ENCODE peak calls at places on chromosomes 6 and 20, in five cellular contexts. C is hepatocyte, B is IMR-90, N is fibroblast of lung, W is H9. Q is an unnamed sample.

GRCh38 chr6:166307082-166307980 is 861 bp downstream of the PRR18 start:
- DNase-seq in C (peak; percentile 44), B (no peak), N (no peak), W (peak; percentile 79), Q (no peak)

GRCh38 chr6:43304882-43305281 is 3.7 kb downstream of the CRIP3 start:
- DNase-seq in C (no peak), N (no peak), W (no peak), B (no peak), Q (no peak)

GRCh38 chr6:82073484-82073883 is 174.1 kb downstream of the IBTK start:
- DNase-seq in C (no peak), B (no peak), W (no peak), N (no peak), Q (no peak)

GRCh38 chr20:10536531-10536930 is 101.4 kb downstream of the SLX4IP start:
- DNase-seq in W (peak; percentile 61), C (peak; percentile 64), B (peak; percentile 68), N (peak; percentile 80), Q (no peak)

GRCh38 chr20:49676581-49677291 is 36.9 kb downstream of the B4GALT5 start:
- DNase-seq in B (peak; percentile 71), C (no peak), W (no peak), N (peak; percentile 56), Q (peak; percentile 60)

GRCh38 chr6:118770112-118770788 is 118.9 kb upstream of the CEP85L start:
- DNase-seq in B (no peak), W (no peak), N (no peak), C (no peak), Q (no peak)

GRCh38 chr20:1987826-1988225 is 6.0 kb downstream of the PDYN start:
- DNase-seq in C (no peak), N (no peak), W (no peak), B (no peak), Q (no peak)

GRCh38 chr6:160378886-160379285 is 30.7 kb downstream of the SLC22A3 start:
- DNase-seq in W (no peak), N (peak; percentile 31), C (no peak), B (no peak), Q (no peak)

GRCh38 chr6:55469829-55470438 is 109.1 kb downstream of the HMGCLL1 start:
- DNase-seq in W (no peak), B (no peak), N (peak; percentile 34), C (no peak), Q (no peak)

GRCh38 chr6:170554888-170555137 is 644 bp downstream of the TBP start:
- DNase-seq in N (no peak), W (no peak), B (no peak), C (no peak), Q (no peak)

GRCh38 chr6:5086294-5086890 is 1.3 kb downstream of the PPP1R3G start:
- DNase-seq in W (peak; percentile 59), B (no peak), C (no peak), N (no peak), Q (no peak)

GRCh38 chr6:26200918-26201721 is 113.9 kb downstream of the HFE start:
- DNase-seq in C (no peak), B (no peak), N (no peak), W (no peak), Q (no peak)

GRCh38 chr20:36825374-36826104 is 50.4 kb upstream of the TLDC2 start:
- DNase-seq in B (no peak), N (no peak), W (no peak), C (no peak), Q (peak; percentile 39)

GRCh38 chr20:45470939-45471338 is 1.4 kb downstream of the WFDC2 start:
- DNase-seq in C (no peak), W (no peak), B (no peak), N (no peak), Q (no peak)

GRCh38 chr6:35385457-35386202 is 43.3 kb downstream of the PPARD start:
- DNase-seq in C (peak; percentile 38), W (no peak), B (no peak), N (peak; percentile 50), Q (no peak)

GRCh38 chr6:121584591-121585369 is 149.3 kb downstream of the GJA1 start:
- DNase-seq in W (no peak), B (peak; percentile 74), C (no peak), N (peak; percentile 48), Q (no peak)

GRCh38 chr6:37109714-37110454 is 60.1 kb upstream of the PIM1 start:
- DNase-seq in C (peak; percentile 64), N (no peak), W (no peak), B (no peak), Q (no peak)

GRCh38 chr20:2084703-2085102 is 16.9 kb upstream of the STK35 start:
- DNase-seq in B (no peak), W (no peak), N (peak; percentile 39), C (no peak), Q (peak; percentile 97)

GRCh38 chr6:48567016-48567415 is 456.0 kb upstream of the PTCHD4 start:
- DNase-seq in W (no peak), N (no peak), B (no peak), C (no peak), Q (no peak)

GRCh38 chr20:51508158-51508557 is 34.4 kb downstream of the NFATC2 start:
- DNase-seq in W (no peak), C (no peak), N (no peak), B (no peak), Q (no peak)

GRCh38 chr20:53283597-53283996 is 310.0 kb downstream of the ZNF217 start:
- DNase-seq in B (no peak), N (no peak), C (no peak), W (no peak), Q (no peak)

GRCh38 chr6:123668063-123668462 is 31.3 kb upstream of the TRDN start:
- DNase-seq in W (peak; percentile 36), C (no peak), N (no peak), B (no peak), Q (no peak)

DNA sequence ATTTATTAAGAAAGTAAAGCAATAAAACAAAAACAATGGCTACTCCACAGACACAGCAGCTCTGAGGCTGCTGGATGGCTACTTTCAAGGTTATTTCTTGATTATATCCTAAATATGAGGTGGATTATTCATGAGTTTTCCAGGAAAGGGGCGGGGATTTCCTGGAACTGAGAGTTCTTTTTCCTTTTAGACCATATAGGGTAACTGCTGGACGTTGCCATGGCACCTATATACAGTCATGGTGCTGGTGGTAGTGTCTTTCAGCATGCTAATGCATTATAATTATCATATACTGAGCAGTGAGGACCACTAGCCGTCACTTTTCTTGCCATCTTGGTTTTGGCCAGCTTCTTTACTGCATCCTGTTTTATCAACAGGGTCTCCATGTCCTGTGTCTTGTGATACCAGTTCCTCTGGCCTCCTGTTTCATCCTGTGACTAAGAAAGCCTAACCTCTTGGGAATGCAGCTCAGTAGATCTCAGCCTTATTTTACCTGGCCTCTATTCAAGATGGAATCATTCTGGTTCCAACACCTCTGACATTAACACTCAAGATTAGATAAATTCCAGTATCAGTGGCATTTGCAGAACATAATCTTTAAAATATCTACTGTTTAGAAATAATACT is 32.3 kb upstream of the TRDN start:
- DNase-seq in W (no peak), C (no peak), N (no peak), B (no peak), Q (no peak)
- H3K4me2 ChIP-seq in W (no peak overlapping the region), C (no peak overlapping the region), N (no peak overlapping the region), B (no peak overlapping the region), Q (no peak overlapping the region)

GRCh38 chr20:3980260-3981131 is 34.9 kb downstream of the RNF24 start:
- DNase-seq in B (peak; percentile 73), C (peak; percentile 11), N (peak; percentile 76), W (no peak), Q (peak; percentile 31)
- H3K4me2 ChIP-seq in B (peak overlapping the region; percentile 97), C (peak overlapping the region; percentile 48), N (peak overlapping the region; percentile 82), W (no peak overlapping the region), Q (no peak overlapping the region)

GRCh38 chr6:56719310-56719709 is 76.6 kb upstream of the DST start:
- DNase-seq in N (no peak), W (no peak), B (no peak), C (no peak), Q (no peak)
- H3K4me2 ChIP-seq in N (no peak overlapping the region), W (no peak overlapping the region), B (no peak overlapping the region), C (no peak overlapping the region), Q (no peak overlapping the region)

DNA sequence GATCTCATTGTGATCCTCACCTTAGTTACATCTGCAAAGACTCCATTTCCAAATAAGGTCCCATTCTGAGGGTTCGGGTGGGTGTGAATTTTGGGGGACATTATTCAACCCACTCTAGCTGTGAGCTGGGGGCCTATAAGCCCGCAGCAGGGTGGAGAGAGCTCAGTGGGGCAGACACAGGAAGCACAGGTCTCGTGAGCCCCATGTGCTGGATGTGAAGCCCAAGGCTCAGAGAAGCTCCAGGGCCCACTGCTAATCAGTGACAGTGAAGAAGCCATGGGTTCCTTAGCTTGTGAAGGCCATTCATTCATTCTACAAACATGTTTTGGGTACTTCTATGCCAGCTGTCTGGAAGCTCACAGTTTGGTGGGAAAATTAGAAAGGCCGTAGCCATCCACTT is 47.5 kb downstream of the CHMP4B start:
- DNase-seq in W (no peak), B (no peak), C (no peak), N (no peak), Q (no peak)
- H3K4me2 ChIP-seq in W (no peak overlapping the region), B (no peak overlapping the region), C (no peak overlapping the region), N (no peak overlapping the region), Q (no peak overlapping the region)

GRCh38 chr20:3209023-3209945 is at the start of gene ITPA:
- DNase-seq in B (peak; percentile 20), W (peak; percentile 67), N (peak; percentile 32), C (peak; percentile 63), Q (peak; percentile 14)

GRCh38 chr20:3213226-3213625 is 3.9 kb downstream of the ITPA start:
- DNase-seq in B (no peak), C (no peak), N (no peak), W (no peak), Q (no peak)

GRCh38 chr20:3209946-3210317 is 634 bp downstream of the ITPA start:
- DNase-seq in N (peak; percentile 14), W (no peak), C (no peak), B (peak; percentile 18), Q (peak; percentile 17)

GRCh38 chr20:3210346-3210745 is 1.0 kb downstream of the ITPA start:
- DNase-seq in C (no peak), N (no peak), W (no peak), B (no peak), Q (no peak)
- H3K4me2 ChIP-seq in C (peak overlapping the region; percentile 97), N (peak overlapping the region; percentile 96), W (peak overlapping the region; percentile 95), B (peak overlapping the region; percentile 97), Q (peak overlapping the region; percentile 93)

GRCh38 chr20:18133962-18134361 is 3.7 kb upstream of the KAT14 start:
- DNase-seq in W (no peak), C (no peak), B (no peak), N (no peak), Q (no peak)

GRCh38 chr20:18138639-18139583 is 1.2 kb downstream of the KAT14 start:
- DNase-seq in B (no peak), W (no peak), N (no peak), C (peak; percentile 30), Q (no peak)

GRCh38 chr20:18139832-18140231 is 2.2 kb downstream of the KAT14 start:
- DNase-seq in N (no peak), W (no peak), B (no peak), C (no peak), Q (no peak)

GRCh38 chr20:18137412-18138265 is at the start of the genes KAT14 and PET117:
- DNase-seq in B (peak; percentile 89), N (peak; percentile 92), W (peak; percentile 93), C (peak; percentile 95), Q (peak; percentile 90)

GRCh38 chr20:18138266-18138582 is 561 bp downstream of the KAT14 start:
- DNase-seq in C (no peak), N (no peak), B (no peak), W (no peak), Q (no peak)
- H3K4me2 ChIP-seq in C (peak overlapping the region; percentile 90), N (peak overlapping the region; percentile 91), B (peak overlapping the region; percentile 99), W (peak overlapping the region; percentile 78), Q (peak overlapping the region; percentile 95)

GRCh38 chr20:58228484-58229197 is at the start of gene ANKRD60:
- DNase-seq in W (peak; percentile 71), B (peak; percentile 73), N (peak; percentile 46), C (peak; percentile 55), Q (peak; percentile 10)
- H3K4me2 ChIP-seq in W (peak within 1 kb of the TSS; percentile 82), B (peak within 1 kb of the TSS; percentile 71), N (peak within 1 kb of the TSS; percentile 69), C (peak within 1 kb of the TSS; percentile 96), Q (peak within 1 kb of the TSS; percentile 82)

GRCh38 chr6:15088904-15089568 is 156.8 kb upstream of the JARID2 start:
- DNase-seq in N (no peak), C (no peak), B (no peak), W (no peak), Q (no peak)
- H3K4me2 ChIP-seq in N (no peak overlapping the region), C (no peak overlapping the region), B (no peak overlapping the region), W (no peak overlapping the region), Q (no peak overlapping the region)

Q was measured in trophoblast cell.